ENCODE peak calls at places on chromosomes 3 and 15, in five cellular contexts. M is fibroblast of pulmonary artery, L is A549, K is IMR-90, P is astrocyte of the spinal cord. R is an unnamed sample.
A peak's percentile ranks its signal among the peaks of the same experiment; 100 is the strongest.

GRCh38 chr3:75906555-75907112 is 121.3 kb upstream of the ZNF717 start:
- DNase-seq in P (peak; percentile 68), L (no peak), M (peak; percentile 3), K (peak; percentile 25), R (no peak)

GRCh38 chr15:96807361-96807760 is 476.9 kb downstream of the NR2F2 start:
- DNase-seq in K (no peak), P (no peak), L (no peak), M (no peak), R (no peak)

GRCh38 chr15:66188464-66188863 is 65.1 kb downstream of the MEGF11 start:
- DNase-seq in L (no peak), M (no peak), K (no peak), P (no peak), R (no peak)

GRCh38 chr15:36954486-36954885 is 145.9 kb downstream of the MEIS2 start:
- DNase-seq in L (peak; percentile 0), P (peak; percentile 41), M (peak; percentile 25), K (peak; percentile 62), R (no peak)

GRCh38 chr3:11770477-11771381 is 76.0 kb downstream of the TAMM41 start:
- DNase-seq in K (peak; percentile 87), L (peak; percentile 50), M (peak; percentile 82), P (peak; percentile 86), R (peak; percentile 45)

GRCh38 chr3:148654433-148654832 is 43.3 kb upstream of the AGTR1 start:
- DNase-seq in L (no peak), K (no peak), M (no peak), P (no peak), R (no peak)

GRCh38 chr15:89332446-89332845 is 2.2 kb downstream of the POLG start:
- DNase-seq in L (peak; percentile 41), P (peak; percentile 24), K (peak; percentile 10), M (peak; percentile 29), R (no peak)

GRCh38 chr3:127458698-127459097 is 131.8 kb downstream of the TPRA1 start:
- DNase-seq in P (no peak), L (no peak), M (peak; percentile 19), K (no peak), R (no peak)

GRCh38 chr3:30475809-30476178 is 130.6 kb upstream of the TGFBR2 start:
- DNase-seq in M (no peak), K (no peak), L (no peak), P (no peak), R (no peak)

GRCh38 chr15:47013446-47013845 is 703.9 kb upstream of the SEMA6D start:
- DNase-seq in L (no peak), M (no peak), P (no peak), K (no peak), R (no peak)

GRCh38 chr3:31462050-31462569 is 70.6 kb upstream of the STT3B start:
- DNase-seq in P (no peak), L (no peak), M (peak; percentile 10), K (no peak), R (peak; percentile 44)

DNA sequence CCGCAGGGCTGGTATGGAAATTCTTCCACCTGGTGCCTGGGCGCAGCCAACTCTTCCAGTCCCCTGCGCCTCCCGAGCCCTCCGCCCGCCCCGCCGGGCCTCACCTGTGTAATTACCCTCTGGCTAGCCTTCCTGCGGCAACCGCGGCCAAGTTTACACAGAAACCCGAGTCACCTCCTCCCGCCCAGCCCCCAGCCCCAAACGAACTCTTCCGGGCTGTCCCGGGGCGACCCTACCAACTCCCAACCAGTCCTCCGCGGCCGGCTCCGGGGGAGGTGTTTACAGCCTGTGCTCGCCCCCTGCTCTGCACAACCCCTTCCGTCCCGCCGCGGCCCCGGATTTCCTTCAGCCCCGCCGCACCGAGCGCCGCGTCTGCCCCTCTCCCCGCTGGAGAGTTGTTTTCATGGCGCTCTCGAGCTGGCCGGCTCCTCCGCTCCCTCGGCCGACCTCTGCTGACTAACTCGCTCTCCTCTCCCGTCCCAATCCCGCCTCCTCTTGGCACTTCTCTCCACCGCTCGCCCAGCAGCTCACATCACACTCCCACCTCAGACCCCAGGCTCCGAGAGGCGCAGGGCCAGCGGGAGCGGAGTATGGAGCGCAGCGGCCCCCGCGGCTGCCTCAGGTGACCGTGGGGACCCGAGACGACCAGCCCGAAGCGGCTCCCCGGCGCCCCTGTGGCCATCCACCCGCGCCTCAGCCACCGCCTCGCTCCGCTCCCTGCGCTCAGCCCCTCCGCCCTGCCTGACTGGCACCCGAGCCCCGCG is 538 bp downstream of the ATOSA start:
- DNase-seq in K (peak; percentile 66), P (peak; percentile 69), M (peak; percentile 68), L (peak; percentile 64), R (peak; percentile 60)
- H3K4me3 ChIP-seq in K (peak overlapping the region; percentile 94), P (peak overlapping the region; percentile 90), M (peak overlapping the region; percentile 80), L (peak overlapping the region; percentile 89), R (peak overlapping the region; percentile 99)

DNA sequence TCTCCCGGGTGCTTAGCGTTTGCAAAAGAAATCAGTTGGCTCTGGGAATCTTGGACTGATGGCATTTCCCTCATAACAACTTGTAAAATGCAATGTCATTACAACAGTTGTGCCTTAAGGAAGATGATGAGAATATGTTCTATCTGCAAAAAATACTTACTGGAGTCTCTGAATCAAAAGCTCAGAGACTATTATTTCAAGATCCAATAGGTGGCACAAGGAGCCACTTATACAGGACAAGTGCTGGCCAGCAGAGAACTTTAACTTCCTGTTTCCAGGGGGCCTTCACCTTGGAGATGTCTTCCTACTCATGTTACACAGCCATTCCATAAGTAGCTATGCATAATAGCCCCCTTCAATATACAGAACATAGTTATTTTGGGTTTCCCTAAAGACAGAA is 8.9 kb upstream of the RPS27L start:
- DNase-seq in P (no peak), M (peak; percentile 35), K (no peak), L (peak; percentile 36), R (no peak)
- TF ChIP-seq CTCF in P (no peak), M (peak; percentile 8), K (peak; percentile 11), L (no peak), R (peak; percentile 14)

GRCh38 chr3:62379206-62379834 is 6.0 kb upstream of the FEZF2 start:
- DNase-seq in L (no peak), M (no peak), K (no peak), P (no peak), R (no peak)

GRCh38 chr3:62375655-62376054 is 2.3 kb upstream of the FEZF2 start:
- DNase-seq in P (no peak), M (no peak), K (no peak), L (no peak), R (no peak)

GRCh38 chr3:62376187-62376720 is 2.9 kb upstream of the FEZF2 start:
- DNase-seq in K (no peak), P (no peak), L (no peak), M (no peak), R (no peak)

GRCh38 chr3:62378329-62378789 is 5.0 kb upstream of the FEZF2 start:
- DNase-seq in P (no peak), L (no peak), M (no peak), K (no peak), R (no peak)

GRCh38 chr3:62376906-62377865 is 3.8 kb upstream of the FEZF2 start:
- DNase-seq in L (no peak), M (no peak), K (no peak), P (no peak), R (no peak)
- H3K4me3 ChIP-seq in L (no peak overlapping the region), M (no peak overlapping the region), K (no peak overlapping the region), P (no peak overlapping the region), R (no peak overlapping the region)

GRCh38 chr15:99253381-99254090 is 2.3 kb downstream of the LRRC28 start:
- DNase-seq in K (peak; percentile 61), P (peak; percentile 82), M (peak; percentile 34), L (no peak), R (no peak)
- TF ChIP-seq CTCF in K (no peak), P (no peak), M (no peak), L (no peak), R (no peak)